ENCODE peak calls at places on chromosomes 7 and 10, in four cellular contexts. L, U, D and S are unnamed samples.

GRCh38 chr7:5426226-5426475 is 2.5 kb upstream of the TNRC18 start:
- DNase-seq in L (peak; percentile 66), U (no peak), D (no peak), S (no peak)

GRCh38 chr7:156151082-156151481 is 338.8 kb upstream of the SHH start:
- DNase-seq in L (no peak), U (no peak), D (no peak), S (no peak)

GRCh38 chr7:11753441-11753840 is 78.6 kb downstream of the THSD7A start:
- DNase-seq in L (no peak), U (no peak), D (no peak), S (no peak)

GRCh38 chr10:98555011-98555619 is 108.4 kb upstream of the HPS1 start:
- DNase-seq in L (no peak), U (no peak), D (no peak), S (no peak)

GRCh38 chr10:29480281-29480954 is 154.4 kb downstream of the SVIL start:
- DNase-seq in L (no peak), U (no peak), D (no peak), S (no peak)

GRCh38 chr10:16993186-16993585 is 136.4 kb downstream of the CUBN start:
- DNase-seq in L (no peak), U (no peak), D (no peak), S (no peak)

GRCh38 chr7:143049380-143049779 is 2.8 kb upstream of the OR6V1 start:
- DNase-seq in L (no peak), U (no peak), D (no peak), S (no peak)

GRCh38 chr7:121525155-121525819 is 129.2 kb upstream of the FAM3C start:
- DNase-seq in L (no peak), U (no peak), D (no peak), S (no peak)

GRCh38 chr10:26214004-26214403 is 2.6 kb upstream of the GAD2 start:
- DNase-seq in L (no peak), U (no peak), D (no peak), S (no peak)

GRCh38 chr7:36015733-36016132 is 137.3 kb upstream of the EEPD1 start:
- DNase-seq in L (peak; percentile 65), U (no peak), D (no peak), S (no peak)

GRCh38 chr7:139683137-139683871 is 94.5 kb downstream of the HIPK2 start:
- DNase-seq in L (peak; percentile 61), U (no peak), D (no peak), S (no peak)

GRCh38 chr7:119472398-119473038 is 800.5 kb upstream of the KCND2 start:
- DNase-seq in L (no peak), U (no peak), D (no peak), S (no peak)

GRCh38 chr7:74430961-74431466 is 22.7 kb upstream of the GTF2IRD1 start:
- DNase-seq in L (no peak), U (no peak), D (no peak), S (no peak)

GRCh38 chr10:90846746-90847145 is 11.1 kb downstream of the HTR7 start:
- DNase-seq in L (peak; percentile 9), U (no peak), D (no peak), S (no peak)

GRCh38 chr7:152968003-152968402 is 208.5 kb downstream of the ACTR3B start:
- DNase-seq in L (no peak), U (no peak), D (no peak), S (no peak)

GRCh38 chr7:131524116-131524515 is 32.3 kb downstream of the PODXL start:
- DNase-seq in L (no peak), U (no peak), D (no peak), S (no peak)

GRCh38 chr10:23147035-23147434 is 45.1 kb upstream of the PTF1A start:
- DNase-seq in L (no peak), U (no peak), D (no peak), S (no peak)

GRCh38 chr10:117537436-117537903 is 5.1 kb upstream of the EMX2 start:
- DNase-seq in L (no peak), U (peak; percentile 73), D (no peak), S (peak; percentile 25)

GRCh38 chr7:22576941-22577927 is 77.2 kb upstream of the STEAP1B start:
- DNase-seq in L (peak; percentile 98), U (no peak), D (no peak), S (peak; percentile 68)

GRCh38 chr10:14129770-14130169 is 201.0 kb downstream of the FRMD4A start:
- DNase-seq in L (no peak), U (no peak), D (no peak), S (no peak)

GRCh38 chr10:98349508-98349922 is 65.5 kb downstream of the PYROXD2 start:
- DNase-seq in L (peak; percentile 99), U (no peak), D (no peak), S (no peak)

GRCh38 chr7:5495581-5496375 is 72.1 kb upstream of the TNRC18 start:
- DNase-seq in L (no peak), U (no peak), D (no peak), S (no peak)

GRCh38 chr7:151626422-151627115 is 106.9 kb upstream of the RHEB start:
- DNase-seq in L (no peak), U (peak; percentile 29), D (peak; percentile 45), S (peak; percentile 76)

GRCh38 chr7:191105-192034 is 1.0 kb upstream of the FAM20C start:
- DNase-seq in L (peak; percentile 92), U (no peak), D (no peak), S (peak; percentile 52)

GRCh38 chr10:87927091-87927490 is 63.7 kb downstream of the PTEN start:
- DNase-seq in L (no peak), U (no peak), D (no peak), S (no peak)

GRCh38 chr10:72069751-72070501 is 18.4 kb downstream of the SPOCK2 start:
- DNase-seq in L (no peak), U (peak; percentile 55), D (no peak), S (no peak)

GRCh38 chr7:106717997-106718871 is 57.3 kb upstream of the CCDC71L start:
- DNase-seq in L (peak; percentile 98), U (peak; percentile 81), D (peak; percentile 9), S (peak; percentile 46)

GRCh38 chr7:87316846-87317545 is 28.5 kb upstream of the CROT start:
- DNase-seq in L (peak; percentile 99), U (no peak), D (peak; percentile 11), S (peak; percentile 68)

GRCh38 chr10:108913300-108913699 is 1010.0 kb downstream of the XPNPEP1 start:
- DNase-seq in L (no peak), U (no peak), D (no peak), S (no peak)

GRCh38 chr7:31443457-31443856 is 70.4 kb upstream of the ITPRID1 start:
- DNase-seq in L (peak; percentile 45), U (peak; percentile 56), D (peak; percentile 26), S (peak; percentile 68)

GRCh38 chr7:28405662-28406061 is 6.7 kb upstream of the CREB5 start:
- DNase-seq in L (peak; percentile 97), U (no peak), D (no peak), S (peak; percentile 48)

GRCh38 chr7:73615886-73616285 is 8.4 kb downstream of the MLXIPL start:
- DNase-seq in L (peak; percentile 20), U (no peak), D (no peak), S (peak; percentile 63)

DNA sequence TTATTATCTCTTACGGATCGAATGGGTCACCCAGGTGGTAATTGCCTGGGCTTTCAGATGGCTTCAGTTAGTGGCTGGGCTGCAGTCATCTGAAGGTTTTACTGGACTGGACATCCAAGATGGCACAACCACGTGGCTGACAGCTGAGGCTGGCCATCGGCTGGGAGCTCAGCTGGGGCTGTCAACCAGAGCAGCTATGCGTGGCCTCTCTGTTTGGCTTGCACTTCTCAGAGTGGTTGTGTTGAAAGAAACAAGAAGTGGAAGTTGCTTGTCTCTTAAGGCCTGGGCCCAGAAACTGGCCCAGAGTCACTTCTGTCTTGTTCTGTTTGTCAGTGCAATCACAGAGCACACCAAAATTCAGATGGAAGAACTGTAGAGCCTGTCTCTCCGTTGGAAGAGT is 5.7 kb upstream of the GDI2 start:
- DNase-seq in L (no peak), U (no peak), D (no peak), S (no peak)
- TF ChIP-seq MAZ in L (no peak), U (no peak), D (no peak), S (no peak)

DNA sequence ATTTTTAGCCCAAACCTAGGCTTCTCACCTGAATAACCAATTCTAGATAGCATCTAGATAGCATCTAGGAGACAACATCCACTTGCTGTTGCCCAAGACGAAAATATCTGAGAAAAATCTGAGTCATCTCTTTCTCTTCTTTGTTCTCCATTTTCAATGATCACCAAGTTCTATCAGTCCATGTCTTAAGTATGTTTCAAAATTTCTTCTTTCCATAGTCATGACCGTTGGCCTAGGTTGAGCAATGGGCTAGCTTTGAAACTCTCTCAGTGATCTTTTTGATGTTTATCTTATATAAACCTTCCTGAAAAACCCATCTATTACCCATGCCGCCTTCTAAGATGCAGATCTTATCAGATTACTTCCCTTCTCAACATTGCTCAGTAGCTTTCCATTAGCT is 23.4 kb upstream of the CASD1 start:
- DNase-seq in L (no peak), U (no peak), D (no peak), S (no peak)
- TF ChIP-seq MAZ in L (no peak), U (no peak), D (no peak), S (no peak)

DNA sequence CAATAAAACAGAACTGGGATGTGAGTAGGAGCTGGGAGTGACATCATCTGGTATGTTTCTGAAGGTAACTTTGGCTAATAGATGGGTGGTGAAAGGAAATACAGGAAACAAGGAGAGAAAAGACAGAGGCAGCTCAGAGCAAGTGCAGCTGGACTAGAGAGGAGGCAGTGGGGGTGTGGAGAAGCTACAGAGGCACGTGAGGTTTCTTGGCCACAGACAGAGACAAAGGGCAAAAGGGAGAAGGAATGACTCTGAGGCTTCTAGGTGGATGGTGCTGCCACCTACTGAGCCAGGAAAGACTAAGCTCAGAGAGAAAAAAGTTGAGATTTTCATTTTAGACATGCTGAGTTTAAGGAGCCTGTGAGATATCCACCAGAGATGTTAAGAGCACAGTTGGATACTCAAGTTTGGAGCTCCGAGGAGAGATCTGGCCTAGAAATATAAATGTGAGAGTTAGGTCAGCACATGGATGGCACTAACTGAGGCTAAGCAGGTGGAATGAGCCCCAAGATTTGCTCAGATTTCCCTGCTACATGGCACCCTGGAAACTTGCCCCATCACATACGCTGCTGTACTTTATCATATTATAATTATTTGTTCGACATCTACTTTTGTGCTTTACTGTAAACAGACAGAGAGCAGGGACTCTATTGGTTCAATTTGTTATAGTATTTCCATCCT is 293.0 kb upstream of the IMMP2L start:
- DNase-seq in L (peak; percentile 79), U (peak; percentile 19), D (peak; percentile 21), S (peak; percentile 58)
- TF ChIP-seq MAZ in L (no peak), U (no peak), D (no peak), S (no peak)

DNA sequence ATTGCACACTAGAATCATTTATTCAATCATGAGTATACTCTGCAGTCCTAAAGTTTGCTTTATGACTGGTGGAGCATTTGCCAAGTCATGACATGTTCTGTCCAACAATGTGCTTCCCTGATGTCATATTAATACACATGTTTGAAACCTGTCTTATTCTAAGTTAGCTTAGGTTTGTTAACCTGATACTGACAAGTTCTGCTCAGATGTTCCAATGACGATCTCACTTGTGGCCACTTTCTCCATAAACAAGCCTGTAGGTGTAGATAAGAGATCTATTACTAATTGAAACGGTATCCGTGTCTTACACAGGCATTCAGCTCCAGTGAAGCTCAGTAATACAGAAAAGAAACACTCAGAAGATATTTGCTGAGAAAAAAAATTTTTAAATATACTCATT is 64.9 kb downstream of the GPR37 start:
- DNase-seq in L (peak; percentile 68), U (no peak), D (no peak), S (no peak)
- TF ChIP-seq MAZ in L (no peak), U (no peak), D (no peak), S (no peak)